ENCODE peak calls at places on chromosomes 2 and 18, in eight cellular contexts. One of them, this sample, is unnamed.

GRCh38 chr2:238106339-238106697 is 6.2 kb downstream of the ESPNL start:
- DNase-seq in nephron progenitor cell: no peak
- DNase-seq in adrenal gland: no peak
- DNase-seq in tibial nerve: no peak
- DNase-seq in hepatocyte: peak; percentile 6
- DNase-seq in GM23338: peak; percentile 56
- DNase-seq in A549: no peak
- DNase-seq in CD8-positive, alpha-beta T cell: no peak
- DNase-seq in this sample: no peak

GRCh38 chr2:88187038-88187676 is 17.0 kb downstream of the THNSL2 start:
- DNase-seq in nephron progenitor cell: peak; percentile 81
- DNase-seq in adrenal gland: peak; percentile 42
- DNase-seq in tibial nerve: peak; percentile 59
- DNase-seq in hepatocyte: peak; percentile 90
- DNase-seq in GM23338: peak; percentile 96
- DNase-seq in A549: peak; percentile 44
- DNase-seq in CD8-positive, alpha-beta T cell: no peak
- DNase-seq in this sample: no peak

GRCh38 chr2:43041167-43041566 is 185.2 kb downstream of the ZFP36L2 start:
- DNase-seq in nephron progenitor cell: no peak
- DNase-seq in adrenal gland: no peak
- DNase-seq in tibial nerve: no peak
- DNase-seq in hepatocyte: peak; percentile 69
- DNase-seq in GM23338: no peak
- DNase-seq in A549: no peak
- DNase-seq in CD8-positive, alpha-beta T cell: no peak
- DNase-seq in this sample: no peak

GRCh38 chr2:15049096-15049993 is 416.8 kb downstream of the LRATD1 start:
- DNase-seq in nephron progenitor cell: no peak
- DNase-seq in adrenal gland: no peak
- DNase-seq in tibial nerve: no peak
- DNase-seq in hepatocyte: no peak
- DNase-seq in GM23338: no peak
- DNase-seq in A549: no peak
- DNase-seq in CD8-positive, alpha-beta T cell: no peak
- DNase-seq in this sample: no peak

GRCh38 chr2:237154050-237154638 is 68.5 kb downstream of the COPS8 start:
- DNase-seq in nephron progenitor cell: peak; percentile 46
- DNase-seq in adrenal gland: no peak
- DNase-seq in tibial nerve: no peak
- DNase-seq in hepatocyte: peak; percentile 53
- DNase-seq in GM23338: peak; percentile 76
- DNase-seq in A549: peak; percentile 45
- DNase-seq in CD8-positive, alpha-beta T cell: peak; percentile 48
- DNase-seq in this sample: no peak

GRCh38 chr18:35478520-35479435 is 19.0 kb downstream of the INO80C start:
- DNase-seq in nephron progenitor cell: no peak
- DNase-seq in adrenal gland: peak; percentile 68
- DNase-seq in tibial nerve: no peak
- DNase-seq in hepatocyte: peak; percentile 74
- DNase-seq in GM23338: no peak
- DNase-seq in A549: peak; percentile 82
- DNase-seq in CD8-positive, alpha-beta T cell: no peak
- DNase-seq in this sample: no peak

GRCh38 chr2:15279181-15279876 is 281.8 kb downstream of the NBAS start:
- DNase-seq in nephron progenitor cell: no peak
- DNase-seq in adrenal gland: no peak
- DNase-seq in tibial nerve: no peak
- DNase-seq in hepatocyte: no peak
- DNase-seq in GM23338: no peak
- DNase-seq in A549: no peak
- DNase-seq in CD8-positive, alpha-beta T cell: no peak
- DNase-seq in this sample: no peak

GRCh38 chr2:27967076-27967475 is 76.5 kb downstream of the BABAM2 start:
- DNase-seq in nephron progenitor cell: no peak
- DNase-seq in adrenal gland: no peak
- DNase-seq in tibial nerve: no peak
- DNase-seq in hepatocyte: no peak
- DNase-seq in GM23338: no peak
- DNase-seq in A549: no peak
- DNase-seq in CD8-positive, alpha-beta T cell: no peak
- DNase-seq in this sample: no peak

GRCh38 chr2:120678251-120678650 is 57.4 kb upstream of the GLI2 start:
- DNase-seq in nephron progenitor cell: no peak
- DNase-seq in adrenal gland: no peak
- DNase-seq in tibial nerve: peak; percentile 18
- DNase-seq in hepatocyte: peak; percentile 48
- DNase-seq in GM23338: no peak
- DNase-seq in A549: no peak
- DNase-seq in CD8-positive, alpha-beta T cell: no peak
- DNase-seq in this sample: no peak

GRCh38 chr2:881204-881918 is 69.3 kb upstream of the SNTG2 start:
- DNase-seq in nephron progenitor cell: no peak
- DNase-seq in adrenal gland: peak; percentile 70
- DNase-seq in tibial nerve: no peak
- DNase-seq in hepatocyte: no peak
- DNase-seq in GM23338: no peak
- DNase-seq in A549: no peak
- DNase-seq in CD8-positive, alpha-beta T cell: no peak
- DNase-seq in this sample: no peak

GRCh38 chr2:44894058-44894457 is 47.4 kb upstream of the SIX3 start:
- DNase-seq in nephron progenitor cell: no peak
- DNase-seq in adrenal gland: no peak
- DNase-seq in tibial nerve: no peak
- DNase-seq in hepatocyte: no peak
- DNase-seq in GM23338: no peak
- DNase-seq in A549: no peak
- DNase-seq in CD8-positive, alpha-beta T cell: no peak
- DNase-seq in this sample: no peak

GRCh38 chr2:56148825-56149224 is 35.0 kb upstream of the CCDC85A start:
- DNase-seq in nephron progenitor cell: no peak
- DNase-seq in adrenal gland: no peak
- DNase-seq in tibial nerve: no peak
- DNase-seq in hepatocyte: no peak
- DNase-seq in GM23338: no peak
- DNase-seq in A549: no peak
- DNase-seq in CD8-positive, alpha-beta T cell: no peak
- DNase-seq in this sample: no peak

GRCh38 chr2:188527110-188527509 is 235.4 kb downstream of the GULP1 start:
- DNase-seq in nephron progenitor cell: no peak
- DNase-seq in adrenal gland: no peak
- DNase-seq in tibial nerve: no peak
- DNase-seq in hepatocyte: peak; percentile 25
- DNase-seq in GM23338: no peak
- DNase-seq in A549: no peak
- DNase-seq in CD8-positive, alpha-beta T cell: no peak
- DNase-seq in this sample: no peak

GRCh38 chr18:27378396-27379094 is 193.4 kb upstream of the CHST9 start:
- DNase-seq in nephron progenitor cell: peak; percentile 7
- DNase-seq in adrenal gland: no peak
- DNase-seq in tibial nerve: no peak
- DNase-seq in hepatocyte: peak; percentile 69
- DNase-seq in GM23338: no peak
- DNase-seq in A549: no peak
- DNase-seq in CD8-positive, alpha-beta T cell: no peak
- DNase-seq in this sample: no peak

GRCh38 chr2:96540136-96540535 is 3.6 kb downstream of the ARID5A start:
- DNase-seq in nephron progenitor cell: no peak
- DNase-seq in adrenal gland: no peak
- DNase-seq in tibial nerve: no peak
- DNase-seq in hepatocyte: no peak
- DNase-seq in GM23338: no peak
- DNase-seq in A549: no peak
- DNase-seq in CD8-positive, alpha-beta T cell: no peak
- DNase-seq in this sample: no peak

GRCh38 chr2:239802101-239802649 is 223.0 kb downstream of the NDUFA10 start:
- DNase-seq in nephron progenitor cell: no peak
- DNase-seq in adrenal gland: no peak
- DNase-seq in tibial nerve: no peak
- DNase-seq in hepatocyte: no peak
- DNase-seq in GM23338: no peak
- DNase-seq in A549: no peak
- DNase-seq in CD8-positive, alpha-beta T cell: no peak
- DNase-seq in this sample: no peak

GRCh38 chr2:235056768-235057167 is 105.0 kb downstream of the SH3BP4 start:
- DNase-seq in nephron progenitor cell: no peak
- DNase-seq in adrenal gland: no peak
- DNase-seq in tibial nerve: no peak
- DNase-seq in hepatocyte: no peak
- DNase-seq in GM23338: no peak
- DNase-seq in A549: no peak
- DNase-seq in CD8-positive, alpha-beta T cell: no peak
- DNase-seq in this sample: no peak

GRCh38 chr2:235054919-235055318 is 103.1 kb downstream of the SH3BP4 start:
- DNase-seq in nephron progenitor cell: no peak
- DNase-seq in adrenal gland: no peak
- DNase-seq in tibial nerve: no peak
- DNase-seq in hepatocyte: no peak
- DNase-seq in GM23338: no peak
- DNase-seq in A549: no peak
- DNase-seq in CD8-positive, alpha-beta T cell: no peak
- DNase-seq in this sample: no peak

GRCh38 chr2:235053649-235054048 is 101.8 kb downstream of the SH3BP4 start:
- DNase-seq in nephron progenitor cell: no peak
- DNase-seq in adrenal gland: no peak
- DNase-seq in tibial nerve: no peak
- DNase-seq in hepatocyte: no peak
- DNase-seq in GM23338: no peak
- DNase-seq in A549: no peak
- DNase-seq in CD8-positive, alpha-beta T cell: no peak
- DNase-seq in this sample: no peak

GRCh38 chr2:235054497-235054896 is 102.7 kb downstream of the SH3BP4 start:
- DNase-seq in nephron progenitor cell: no peak
- DNase-seq in adrenal gland: no peak
- DNase-seq in tibial nerve: no peak
- DNase-seq in hepatocyte: no peak
- DNase-seq in GM23338: no peak
- DNase-seq in A549: no peak
- DNase-seq in CD8-positive, alpha-beta T cell: no peak
- DNase-seq in this sample: no peak

GRCh38 chr2:235055891-235056516 is 104.2 kb downstream of the SH3BP4 start:
- DNase-seq in nephron progenitor cell: no peak
- DNase-seq in adrenal gland: peak; percentile 62
- DNase-seq in tibial nerve: peak; percentile 27
- DNase-seq in hepatocyte: peak; percentile 61
- DNase-seq in GM23338: peak; percentile 82
- DNase-seq in A549: peak; percentile 77
- DNase-seq in CD8-positive, alpha-beta T cell: no peak
- DNase-seq in this sample: no peak
- TF ChIP-seq CTCF in nephron progenitor cell: no peak
- TF ChIP-seq CTCF in adrenal gland: peak; percentile 60
- TF ChIP-seq CTCF in tibial nerve: peak; percentile 33
- TF ChIP-seq CTCF in hepatocyte: peak; percentile 47
- TF ChIP-seq CTCF in GM23338: peak; percentile 85
- TF ChIP-seq CTCF in A549: peak; percentile 63
- TF ChIP-seq CTCF in CD8-positive, alpha-beta T cell: no peak
- TF ChIP-seq CTCF in this sample: no peak

DNA sequence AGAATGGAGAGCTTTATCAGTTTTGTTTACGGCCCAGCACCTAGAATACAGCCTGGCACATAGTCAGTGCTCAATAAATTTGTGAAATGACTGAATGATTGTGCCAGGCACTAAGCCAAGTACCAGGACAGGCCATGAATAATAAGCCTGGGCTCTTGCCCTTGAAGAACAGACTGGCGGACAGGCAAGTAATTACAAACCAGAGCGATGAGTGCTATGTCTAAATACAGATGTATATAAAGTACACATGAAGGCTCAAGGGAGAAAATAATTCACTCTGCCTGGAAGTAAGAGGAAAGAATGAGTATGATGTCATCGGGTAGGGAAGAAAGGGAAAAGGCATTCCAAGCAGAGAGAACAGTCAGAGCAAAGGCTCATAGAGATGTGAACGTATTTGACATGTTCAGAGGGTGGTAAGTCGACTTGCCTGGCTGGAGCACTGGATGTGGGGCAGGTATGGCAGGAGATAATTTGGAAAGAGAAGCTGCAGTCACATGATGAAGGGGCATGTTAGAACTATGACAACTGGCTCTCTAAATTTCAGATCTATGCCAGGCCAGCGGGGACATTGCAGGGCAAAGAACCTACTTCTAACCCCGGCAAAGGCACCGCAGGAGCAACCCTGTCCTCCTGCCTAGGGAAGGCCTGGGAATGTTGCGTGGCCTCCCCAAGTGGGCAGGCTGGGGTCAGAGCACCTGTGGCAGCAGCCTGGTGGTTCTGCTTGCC is 119.1 kb upstream of the STPG4 start:
- DNase-seq in nephron progenitor cell: no peak
- DNase-seq in adrenal gland: peak; percentile 48
- DNase-seq in tibial nerve: no peak
- DNase-seq in hepatocyte: peak; percentile 46
- DNase-seq in GM23338: no peak
- DNase-seq in A549: no peak
- DNase-seq in CD8-positive, alpha-beta T cell: no peak
- DNase-seq in this sample: no peak
- TF ChIP-seq CTCF in nephron progenitor cell: no peak
- TF ChIP-seq CTCF in adrenal gland: no peak
- TF ChIP-seq CTCF in tibial nerve: no peak
- TF ChIP-seq CTCF in hepatocyte: no peak
- TF ChIP-seq CTCF in GM23338: no peak
- TF ChIP-seq CTCF in A549: no peak
- TF ChIP-seq CTCF in CD8-positive, alpha-beta T cell: no peak
- TF ChIP-seq CTCF in this sample: no peak

GRCh38 chr2:75098856-75099255 is 100.5 kb downstream of the TACR1 start:
- DNase-seq in nephron progenitor cell: no peak
- DNase-seq in adrenal gland: no peak
- DNase-seq in tibial nerve: no peak
- DNase-seq in hepatocyte: peak; percentile 19
- DNase-seq in GM23338: peak; percentile 69
- DNase-seq in A549: peak; percentile 13
- DNase-seq in CD8-positive, alpha-beta T cell: no peak
- DNase-seq in this sample: no peak
- TF ChIP-seq CTCF in nephron progenitor cell: peak; percentile 49
- TF ChIP-seq CTCF in adrenal gland: peak; percentile 36
- TF ChIP-seq CTCF in tibial nerve: no peak
- TF ChIP-seq CTCF in hepatocyte: peak; percentile 39
- TF ChIP-seq CTCF in GM23338: peak; percentile 68
- TF ChIP-seq CTCF in A549: peak; percentile 53
- TF ChIP-seq CTCF in CD8-positive, alpha-beta T cell: no peak
- TF ChIP-seq CTCF in this sample: no peak

GRCh38 chr2:221161186-221161585 is 410.9 kb downstream of the EPHA4 start:
- DNase-seq in nephron progenitor cell: no peak
- DNase-seq in adrenal gland: no peak
- DNase-seq in tibial nerve: no peak
- DNase-seq in hepatocyte: no peak
- DNase-seq in GM23338: no peak
- DNase-seq in A549: no peak
- DNase-seq in CD8-positive, alpha-beta T cell: no peak
- DNase-seq in this sample: no peak

GRCh38 chr2:221166283-221166682 is 405.8 kb downstream of the EPHA4 start:
- DNase-seq in nephron progenitor cell: peak; percentile 9
- DNase-seq in adrenal gland: no peak
- DNase-seq in tibial nerve: peak; percentile 10
- DNase-seq in hepatocyte: no peak
- DNase-seq in GM23338: no peak
- DNase-seq in A549: no peak
- DNase-seq in CD8-positive, alpha-beta T cell: no peak
- DNase-seq in this sample: no peak
- TF ChIP-seq CTCF in nephron progenitor cell: no peak
- TF ChIP-seq CTCF in adrenal gland: no peak
- TF ChIP-seq CTCF in tibial nerve: no peak
- TF ChIP-seq CTCF in hepatocyte: no peak
- TF ChIP-seq CTCF in GM23338: no peak
- TF ChIP-seq CTCF in A549: no peak
- TF ChIP-seq CTCF in CD8-positive, alpha-beta T cell: no peak
- TF ChIP-seq CTCF in this sample: no peak